ENCODE peak calls at places on chromosomes 7 and 10, in four cellular contexts. Q, O, S and C are unnamed samples.

GRCh38 chr10:86730227-86730626 is 26.2 kb upstream of the BMPR1A start:
- DNase-seq in Q (no peak), O (no peak), S (peak; percentile 86), C (peak; percentile 70)

GRCh38 chr10:34489436-34489835 is 325.7 kb downstream of the PARD3 start:
- DNase-seq in Q (no peak), S (no peak), O (no peak), C (no peak)

GRCh38 chr10:93218386-93218785 is 144.7 kb downstream of the CYP26A1 start:
- DNase-seq in S (no peak), O (no peak), Q (no peak), C (no peak)

GRCh38 chr7:87001214-87001613 is 58.2 kb downstream of the ELAPOR2 start:
- DNase-seq in S (no peak), Q (no peak), O (peak; percentile 51), C (no peak)

GRCh38 chr7:49611951-49612350 is 161.5 kb upstream of the VWC2 start:
- DNase-seq in S (no peak), Q (no peak), O (no peak), C (no peak)

GRCh38 chr10:70744617-70745138 is 40.5 kb downstream of the TBATA start:
- DNase-seq in Q (no peak), S (no peak), O (no peak), C (no peak)

GRCh38 chr7:30770936-30771858 is at the start of gene MINDY4:
- DNase-seq in S (peak; percentile 85), Q (peak; percentile 83), O (peak; percentile 71), C (peak; percentile 89)

GRCh38 chr10:58106211-58107035 is 161.3 kb downstream of the IPMK start:
- DNase-seq in Q (no peak), S (no peak), O (no peak), C (no peak)

GRCh38 chr10:24465899-24466615 is 257.1 kb downstream of the KIAA1217 start:
- DNase-seq in O (peak; percentile 84), Q (peak; percentile 83), S (peak; percentile 76), C (no peak)

GRCh38 chr10:70684841-70685457 is 12.6 kb downstream of the ADAMTS14 start:
- DNase-seq in S (no peak), Q (no peak), O (no peak), C (peak; percentile 19)

GRCh38 chr10:27297848-27298524 is 57.4 kb upstream of the ACBD5 start:
- DNase-seq in O (no peak), S (no peak), Q (no peak), C (no peak)

GRCh38 chr7:117937726-117938483 is 64.7 kb upstream of the CTTNBP2 start:
- DNase-seq in O (no peak), Q (no peak), S (no peak), C (no peak)

GRCh38 chr10:105718207-105718995 is 1077.3 kb downstream of the SORCS3 start:
- DNase-seq in S (no peak), O (no peak), Q (no peak), C (no peak)

GRCh38 chr10:28097633-28098032 is 98.8 kb upstream of the ODAD2 start:
- DNase-seq in S (no peak), O (no peak), Q (no peak), C (no peak)

GRCh38 chr10:69377936-69378335 is 38.8 kb downstream of the TACR2 start:
- DNase-seq in S (no peak), O (no peak), Q (no peak), C (no peak)

GRCh38 chr10:91412688-91413087 is 2.5 kb downstream of the HECTD2 start:
- DNase-seq in Q (no peak), O (no peak), S (no peak), C (no peak)

GRCh38 chr10:43857206-43857952 is 208.7 kb upstream of the ZNF32 start:
- DNase-seq in S (no peak), Q (no peak), O (no peak), C (no peak)

GRCh38 chr7:113267885-113268284 is 149.5 kb upstream of the SMIM30 start:
- DNase-seq in Q (no peak), O (no peak), S (no peak), C (no peak)

GRCh38 chr7:18866359-18867036 is 250.9 kb downstream of the TWIST1 start:
- DNase-seq in S (peak; percentile 62), Q (peak; percentile 60), O (peak; percentile 33), C (no peak)

GRCh38 chr7:5646846-5647245 is 134.6 kb downstream of the RNF216 start:
- DNase-seq in O (no peak), Q (no peak), S (no peak), C (no peak)

GRCh38 chr10:79425074-79425532 is 20.3 kb downstream of the ZCCHC24 start:
- DNase-seq in S (no peak), O (no peak), Q (no peak), C (peak; percentile 67)

GRCh38 chr7:24283900-24284698 is at the start of gene NPY:
- DNase-seq in Q (no peak), O (no peak), S (no peak), C (no peak)

GRCh38 chr10:97601268-97602215 is 12.0 kb downstream of the C10orf62 start:
- DNase-seq in Q (no peak), O (peak; percentile 50), S (no peak), C (no peak)

GRCh38 chr10:53749439-53749838 is 976.9 kb upstream of the MBL2 start:
- DNase-seq in O (no peak), Q (no peak), S (no peak), C (no peak)

GRCh38 chr7:137840183-137840779 is 6.5 kb downstream of the DGKI start:
- DNase-seq in O (no peak), Q (no peak), S (no peak), C (no peak)

GRCh38 chr7:1668486-1668931 is 1.6 kb upstream of the ELFN1 start:
- DNase-seq in O (no peak), Q (peak; percentile 76), S (peak; percentile 28), C (peak; percentile 96)

GRCh38 chr7:151085691-151086620 is at the start of gene AGAP3:
- DNase-seq in O (peak; percentile 66), S (peak; percentile 91), Q (peak; percentile 76), C (peak; percentile 96)
- H3K4me1 ChIP-seq in O (peaks cover 16% of the 10 kb centered on the region), S (peaks cover 3% of the 10 kb centered on the region), Q (peaks cover 43% of the 10 kb centered on the region), C (peaks cover 36% of the 10 kb centered on the region)

GRCh38 chr10:124568858-124569622 is 107.4 kb downstream of the LHPP start:
- DNase-seq in Q (no peak), O (no peak), S (no peak), C (no peak)
- TF ChIP-seq POLR2A in Q (no peak), O (no peak), S (no peak), C (no peak)

DNA sequence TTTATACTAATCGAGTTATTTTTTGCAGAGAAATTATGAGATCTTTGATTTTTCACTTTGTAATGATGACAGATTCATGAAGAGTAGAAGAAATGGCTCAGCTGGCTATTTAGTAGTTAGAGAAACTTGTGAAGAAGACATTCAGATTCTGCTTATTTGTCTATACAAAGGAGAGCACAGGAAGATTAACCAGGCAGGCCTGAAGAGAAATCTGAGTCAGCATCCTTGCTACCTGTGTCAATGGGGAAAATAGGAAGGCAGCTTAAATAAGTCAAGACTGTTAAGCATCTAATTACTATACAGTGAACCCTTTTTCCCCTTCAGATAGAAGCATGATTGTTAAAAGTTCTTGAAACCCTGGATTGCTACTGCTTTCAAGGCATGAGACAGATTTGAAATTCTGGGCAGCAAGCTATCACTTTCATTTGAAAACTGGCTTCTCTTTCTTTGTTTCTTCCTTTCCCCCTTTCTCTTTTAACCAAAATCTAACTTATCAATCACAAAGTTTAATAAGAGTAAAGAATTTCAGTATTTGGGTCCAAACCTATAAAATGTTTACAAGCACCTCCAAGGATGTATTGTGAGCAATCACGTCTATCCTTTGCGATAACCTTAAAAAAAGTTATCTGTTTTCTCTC is 21.4 kb upstream of the RPA3 start:
- DNase-seq in S (no peak), Q (no peak), O (no peak), C (no peak)
- H3K27ac ChIP-seq in S (no peak overlapping the region), Q (no peak overlapping the region), O (no peak overlapping the region), C (no peak overlapping the region)

GRCh38 chr7:74709880-74710671 is 52.6 kb downstream of the GTF2I start:
- DNase-seq in S (no peak), Q (peak; percentile 38), O (no peak), C (no peak)

GRCh38 chr7:74708569-74709275 is 51.2 kb downstream of the GTF2I start:
- DNase-seq in Q (no peak), S (no peak), O (no peak), C (no peak)

GRCh38 chr7:74707216-74707615 is 49.7 kb downstream of the GTF2I start:
- DNase-seq in Q (no peak), O (no peak), S (no peak), C (no peak)
- H3K4me1 ChIP-seq in Q (peaks cover 2% of the 10 kb centered on the region), O (no peaks in the 10 kb centered on the region), S (no peaks in the 10 kb centered on the region), C (no peaks in the 10 kb centered on the region)

DNA sequence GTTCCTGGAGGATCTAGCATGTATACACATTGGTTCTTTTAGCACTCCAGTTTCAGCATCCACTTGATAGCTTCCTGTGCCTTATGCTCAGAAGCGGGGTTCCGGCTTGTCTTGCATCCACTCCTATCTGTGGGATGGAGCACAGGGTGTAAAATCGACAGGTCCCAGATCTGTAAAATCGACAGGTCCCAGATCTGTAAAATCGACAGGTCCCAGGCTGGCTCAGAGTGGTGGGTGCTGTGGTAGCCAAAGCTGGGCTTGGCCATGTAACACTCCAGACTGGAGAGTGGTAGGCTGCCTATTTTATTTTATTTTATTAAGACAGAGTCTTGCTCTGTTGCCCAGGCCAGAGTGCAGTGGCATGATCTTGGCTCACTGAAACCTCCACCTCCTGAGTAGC is 30.3 kb downstream of the HECW1 start:
- DNase-seq in O (no peak), Q (no peak), S (no peak), C (no peak)
- TF ChIP-seq POLR2A in O (no peak), Q (no peak), S (no peak), C (no peak)

GRCh38 chr10:77168161-77168560 is 469.4 kb downstream of the KCNMA1 start:
- DNase-seq in O (no peak), Q (no peak), S (no peak), C (no peak)

GRCh38 chr10:77164616-77165311 is 472.8 kb downstream of the KCNMA1 start:
- DNase-seq in Q (no peak), S (no peak), O (no peak), C (no peak)

GRCh38 chr10:77163670-77164348 is 473.8 kb downstream of the KCNMA1 start:
- DNase-seq in O (peak; percentile 27), S (peak; percentile 78), Q (peak; percentile 95), C (peak; percentile 18)

GRCh38 chr10:77162697-77163096 is 474.9 kb downstream of the KCNMA1 start:
- DNase-seq in S (no peak), Q (peak; percentile 53), O (no peak), C (no peak)

GRCh38 chr10:77165445-77166316 is 471.9 kb downstream of the KCNMA1 start:
- DNase-seq in S (peak; percentile 68), O (peak; percentile 32), Q (peak; percentile 68), C (no peak)
- H3K27ac ChIP-seq in S (no peak overlapping the region), O (peak overlapping the region; percentile 41), Q (no peak overlapping the region), C (no peak overlapping the region)